ENCODE peak calls at places on chromosomes 11 and 22, in six cellular contexts. E is T-helper 2 cell, N is anterior cingulate cortex, Z is HS-5, L is NCI-H460, K is substantia nigra. P is an unnamed sample.

GRCh38 chr11:37699644-37700043 is 1101.6 kb upstream of the RAG2 start:
- DNase-seq in E (no peak), N (no peak), Z (no peak), L (no peak), K (no peak), P (no peak)

GRCh38 chr11:31764766-31765165 is 46.4 kb downstream of the PAX6 start:
- DNase-seq in E (no peak), N (no peak), Z (no peak), L (no peak), K (no peak), P (no peak)

GRCh38 chr11:86469491-86470388 is 95.1 kb downstream of the CCDC81 start:
- DNase-seq in E (no peak), N (no peak), Z (no peak), L (no peak), K (no peak), P (no peak)

GRCh38 chr11:11998091-11998781 is 10.2 kb downstream of the DKK3 start:
- DNase-seq in E (no peak), N (no peak), Z (peak), L (no peak), K (no peak), P (peak)

GRCh38 chr22:38718414-38718813 is 12.7 kb downstream of the GTPBP1 start:
- DNase-seq in E (no peak), N (no peak), Z (peak), L (peak), K (no peak), P (peak)

GRCh38 chr22:23062616-23063538 is 7.4 kb upstream of the GNAZ start:
- DNase-seq in E (no peak), N (no peak), Z (no peak), L (no peak), K (no peak), P (no peak)

GRCh38 chr22:46136539-46137217 is 13.6 kb upstream of the PPARA start:
- DNase-seq in E (no peak), N (no peak), Z (no peak), L (no peak), K (no peak), P (no peak)

GRCh38 chr11:17384002-17384511 is 4.4 kb downstream of the KCNJ11 start:
- DNase-seq in E (peak), N (peak), Z (peak), L (peak), K (peak), P (peak)

GRCh38 chr11:43367382-43368178 is 8.9 kb downstream of the TTC17 start:
- DNase-seq in E (no peak), N (no peak), Z (no peak), L (no peak), K (no peak), P (no peak)

GRCh38 chr11:72239296-72239848 is 4.6 kb downstream of the PHOX2A start:
- DNase-seq in E (no peak), N (no peak), Z (no peak), L (peak), K (no peak), P (no peak)